ENCODE peak calls at places on chromosomes 12 and 14, in four cellular contexts. One of them, this sample, is unnamed.
A peak's percentile ranks its signal among the peaks of the same experiment; 100 is the strongest.

GRCh38 chr14:94575730-94576585 is 5.3 kb upstream of the SERPINA5 start:
- DNase-seq in uterus: no peak
- DNase-seq in mesothelial cell of epicardium: no peak
- DNase-seq in C1 segment of cervical spinal cord: no peak
- DNase-seq in this sample: no peak

GRCh38 chr12:44571031-44571550 is 305.0 kb downstream of the NELL2 start:
- DNase-seq in uterus: no peak
- DNase-seq in mesothelial cell of epicardium: no peak
- DNase-seq in C1 segment of cervical spinal cord: no peak
- DNase-seq in this sample: no peak

GRCh38 chr14:53149656-53150319 is 3.3 kb downstream of the DDHD1 start:
- DNase-seq in mesothelial cell of epicardium: no peak
- DNase-seq in C1 segment of cervical spinal cord: no peak
- DNase-seq in uterus: no peak
- DNase-seq in this sample: no peak

GRCh38 chr14:65439117-65439516 is 26.6 kb downstream of the FUT8 start:
- DNase-seq in mesothelial cell of epicardium: no peak
- DNase-seq in uterus: no peak
- DNase-seq in C1 segment of cervical spinal cord: no peak
- DNase-seq in this sample: no peak

GRCh38 chr12:96986883-96987523 is 79.9 kb downstream of the NEDD1 start:
- DNase-seq in C1 segment of cervical spinal cord: no peak
- DNase-seq in mesothelial cell of epicardium: no peak
- DNase-seq in uterus: no peak
- DNase-seq in this sample: no peak

GRCh38 chr14:32435411-32435810 is 106.3 kb downstream of the AKAP6 start:
- DNase-seq in mesothelial cell of epicardium: no peak
- DNase-seq in C1 segment of cervical spinal cord: no peak
- DNase-seq in uterus: no peak
- DNase-seq in this sample: no peak

GRCh38 chr12:8052679-8053078 is 13.5 kb downstream of the C3AR1 start:
- DNase-seq in mesothelial cell of epicardium: no peak
- DNase-seq in C1 segment of cervical spinal cord: no peak
- DNase-seq in uterus: no peak
- DNase-seq in this sample: no peak

GRCh38 chr12:43238281-43238680 is 313.7 kb downstream of the ADAMTS20 start:
- DNase-seq in C1 segment of cervical spinal cord: no peak
- DNase-seq in uterus: no peak
- DNase-seq in mesothelial cell of epicardium: no peak
- DNase-seq in this sample: no peak

GRCh38 chr14:75123991-75124390 is 2.9 kb downstream of the NEK9 start:
- DNase-seq in mesothelial cell of epicardium: no peak
- DNase-seq in uterus: peak; percentile 46
- DNase-seq in C1 segment of cervical spinal cord: no peak
- DNase-seq in this sample: no peak

GRCh38 chr12:96876966-96877365 is 30.1 kb upstream of the NEDD1 start:
- DNase-seq in uterus: no peak
- DNase-seq in C1 segment of cervical spinal cord: no peak
- DNase-seq in mesothelial cell of epicardium: no peak
- DNase-seq in this sample: no peak

GRCh38 chr12:52813885-52814709 is at the start of gene KRT4:
- DNase-seq in mesothelial cell of epicardium: no peak
- DNase-seq in uterus: no peak
- DNase-seq in C1 segment of cervical spinal cord: no peak
- DNase-seq in this sample: no peak

GRCh38 chr14:104655128-104655848 is 34.1 kb upstream of the INF2 start:
- DNase-seq in uterus: no peak
- DNase-seq in C1 segment of cervical spinal cord: no peak
- DNase-seq in mesothelial cell of epicardium: no peak
- DNase-seq in this sample: no peak

GRCh38 chr12:10715491-10715890 is 7.6 kb downstream of the YBX3 start:
- DNase-seq in C1 segment of cervical spinal cord: no peak
- DNase-seq in uterus: no peak
- DNase-seq in mesothelial cell of epicardium: no peak
- DNase-seq in this sample: no peak

GRCh38 chr12:112514926-112515642 is 96.3 kb downstream of the PTPN11 start:
- DNase-seq in uterus: no peak
- DNase-seq in C1 segment of cervical spinal cord: no peak
- DNase-seq in mesothelial cell of epicardium: no peak
- DNase-seq in this sample: no peak

GRCh38 chr12:123602651-123603195 is 824 bp downstream of the DDX55 start:
- DNase-seq in uterus: no peak
- DNase-seq in C1 segment of cervical spinal cord: no peak
- DNase-seq in mesothelial cell of epicardium: no peak
- DNase-seq in this sample: no peak

GRCh38 chr14:56694609-56695008 is 115.0 kb downstream of the TMEM260 start:
- DNase-seq in mesothelial cell of epicardium: no peak
- DNase-seq in uterus: no peak
- DNase-seq in C1 segment of cervical spinal cord: no peak
- DNase-seq in this sample: no peak

GRCh38 chr12:122454250-122454721 is 31.8 kb upstream of the CLIP1 start:
- DNase-seq in mesothelial cell of epicardium: no peak
- DNase-seq in uterus: no peak
- DNase-seq in C1 segment of cervical spinal cord: no peak
- DNase-seq in this sample: no peak

GRCh38 chr12:96240251-96240650 is 46.1 kb downstream of the ELK3 start:
- DNase-seq in C1 segment of cervical spinal cord: no peak
- DNase-seq in mesothelial cell of epicardium: no peak
- DNase-seq in uterus: no peak
- DNase-seq in this sample: no peak

GRCh38 chr14:81246561-81247270 is 26.0 kb upstream of the GTF2A1 start:
- DNase-seq in C1 segment of cervical spinal cord: no peak
- DNase-seq in mesothelial cell of epicardium: no peak
- DNase-seq in uterus: no peak
- DNase-seq in this sample: no peak

GRCh38 chr12:6285063-6285477 is 25.4 kb upstream of the PLEKHG6 start:
- DNase-seq in mesothelial cell of epicardium: peak; percentile 79
- DNase-seq in C1 segment of cervical spinal cord: peak; percentile 15
- DNase-seq in uterus: peak; percentile 67
- DNase-seq in this sample: peak; percentile 49

GRCh38 chr12:131057722-131058515 is 104.2 kb downstream of the ADGRD1 start:
- DNase-seq in uterus: no peak
- DNase-seq in mesothelial cell of epicardium: no peak
- DNase-seq in C1 segment of cervical spinal cord: no peak
- DNase-seq in this sample: no peak

GRCh38 chr14:65412881-65413738 is 580 bp downstream of the FUT8 start:
- DNase-seq in mesothelial cell of epicardium: no peak
- DNase-seq in C1 segment of cervical spinal cord: peak; percentile 52
- DNase-seq in uterus: peak; percentile 49
- DNase-seq in this sample: no peak

GRCh38 chr12:2673966-2674810 is 120.6 kb upstream of the FKBP4 start:
- DNase-seq in mesothelial cell of epicardium: no peak
- DNase-seq in uterus: peak; percentile 8
- DNase-seq in C1 segment of cervical spinal cord: no peak
- DNase-seq in this sample: no peak

GRCh38 chr12:76201316-76201715 is 116.8 kb upstream of the NAP1L1 start:
- DNase-seq in C1 segment of cervical spinal cord: no peak
- DNase-seq in mesothelial cell of epicardium: no peak
- DNase-seq in uterus: no peak
- DNase-seq in this sample: no peak

GRCh38 chr14:95713596-95714371 is at the start of gene TCL1A:
- DNase-seq in uterus: no peak
- DNase-seq in C1 segment of cervical spinal cord: no peak
- DNase-seq in mesothelial cell of epicardium: no peak
- DNase-seq in this sample: no peak

GRCh38 chr14:55373784-55374725 is 37.6 kb downstream of the ATG14 start:
- DNase-seq in C1 segment of cervical spinal cord: no peak
- DNase-seq in mesothelial cell of epicardium: no peak
- DNase-seq in uterus: no peak
- DNase-seq in this sample: no peak

GRCh38 chr14:52825085-52825484 is 33.7 kb upstream of the GNPNAT1 start:
- DNase-seq in uterus: no peak
- DNase-seq in C1 segment of cervical spinal cord: no peak
- DNase-seq in mesothelial cell of epicardium: no peak
- DNase-seq in this sample: no peak